ENCODE peak calls at places on chromosomes 11 and 22, in eight cellular contexts. Y, F, B, E, S, W, M and R are unnamed samples.

GRCh38 chr11:1753426-1754305 is 3.3 kb upstream of the IFITM10 start:
- DNase-seq in B (no peak), W (peak), S (no peak), E (no peak), M (no peak), F (no peak), Y (no peak), R (no peak)

GRCh38 chr22:48866906-48867597 is 960.6 kb downstream of the BRD1 start:
- DNase-seq in E (no peak), S (no peak), B (no peak), F (no peak), W (no peak), M (no peak), Y (no peak), R (no peak)

GRCh38 chr11:61533039-61533375 is 24.5 kb downstream of the LRRC10B start:
- DNase-seq in B (no peak), E (no peak), F (no peak), W (no peak), S (no peak), M (no peak), Y (no peak), R (no peak)

GRCh38 chr11:2750601-2751522 is 51.1 kb upstream of the KCNQ1OT1 start:
- DNase-seq in E (peak), M (peak), S (no peak), B (no peak), Y (peak), F (no peak), W (peak), R (no peak)

GRCh38 chr22:24952837-24953293 is 349 bp downstream of the KIAA1671 start:
- DNase-seq in F (peak), B (peak), S (peak), M (peak), E (peak), W (peak), Y (peak), R (peak)

GRCh38 chr11:57248780-57249383 is 11.8 kb upstream of the APLNR start:
- DNase-seq in Y (peak), S (peak), B (peak), E (peak), M (peak), F (peak), W (peak), R (no peak)

GRCh38 chr11:72589802-72590761 is 84.1 kb downstream of the PDE2A start:
- DNase-seq in B (peak), M (peak), S (peak), E (peak), W (peak), F (peak), Y (no peak), R (no peak)

GRCh38 chr11:94762208-94762607 is 5.9 kb upstream of the AMOTL1 start:
- DNase-seq in B (no peak), S (peak), F (no peak), M (no peak), W (no peak), Y (no peak), E (no peak), R (no peak)

GRCh38 chr11:72840780-72841179 is 26.6 kb downstream of the ATG16L2 start:
- DNase-seq in S (peak), Y (peak), M (no peak), B (peak), F (peak), E (peak), W (no peak), R (no peak)

GRCh38 chr22:41290262-41291221 is 4.6 kb upstream of the RANGAP1 start:
- DNase-seq in W (no peak), B (peak), S (peak), Y (peak), F (peak), M (no peak), E (peak), R (no peak)

GRCh38 chr11:78744949-78745348 is 170.3 kb upstream of the NARS2 start:
- DNase-seq in F (no peak), S (no peak), M (no peak), W (no peak), B (no peak), Y (no peak), E (no peak), R (no peak)

GRCh38 chr11:10856689-10857603 is 907 bp downstream of the ZBED5 start:
- DNase-seq in W (no peak), S (peak), Y (peak), E (peak), B (no peak), M (peak), F (peak), R (peak)

GRCh38 chr11:20056109-20057054 is 103.9 kb downstream of the DBX1 start:
- DNase-seq in Y (no peak), M (no peak), S (no peak), W (peak), F (no peak), B (peak), E (no peak), R (no peak)

DNA sequence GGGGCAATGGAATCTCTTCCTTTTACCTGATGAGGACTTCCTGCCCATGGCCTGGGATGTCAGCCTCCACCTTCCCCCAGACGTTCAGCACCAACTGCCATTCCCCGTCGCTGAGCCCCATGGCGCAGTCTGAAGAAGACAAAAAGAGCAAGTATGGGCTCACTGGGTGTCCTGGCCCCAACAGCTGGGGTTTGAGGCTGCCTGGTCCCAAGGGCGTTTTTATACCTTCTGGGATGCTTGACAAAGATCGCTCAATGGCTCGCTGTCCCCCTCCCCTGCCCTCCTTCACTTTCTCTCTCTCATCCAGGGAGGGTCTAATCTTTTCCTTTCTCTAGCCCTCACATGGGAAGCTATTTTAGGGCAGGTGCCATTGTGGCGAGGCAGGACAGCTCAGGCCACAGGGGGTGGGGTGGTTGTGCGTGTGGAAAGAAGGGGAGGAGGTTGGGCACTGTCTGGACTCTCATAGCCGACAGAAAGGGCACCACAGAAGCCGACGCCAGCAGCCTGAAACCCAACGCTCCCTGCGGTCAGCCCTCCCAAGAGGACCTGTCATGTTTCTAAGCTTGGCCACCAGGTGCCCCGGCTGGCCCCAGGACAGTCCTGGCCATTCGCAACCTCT is at the start of gene MB:
- DNase-seq in B (no peak), Y (no peak), W (peak), S (no peak), E (no peak), F (no peak), M (peak), R (no peak)
- H3K4me3 ChIP-seq in B (no peak), Y (no peak), W (no peak), S (no peak), E (no peak), F (no peak), M (peak), R (no peak)

DNA sequence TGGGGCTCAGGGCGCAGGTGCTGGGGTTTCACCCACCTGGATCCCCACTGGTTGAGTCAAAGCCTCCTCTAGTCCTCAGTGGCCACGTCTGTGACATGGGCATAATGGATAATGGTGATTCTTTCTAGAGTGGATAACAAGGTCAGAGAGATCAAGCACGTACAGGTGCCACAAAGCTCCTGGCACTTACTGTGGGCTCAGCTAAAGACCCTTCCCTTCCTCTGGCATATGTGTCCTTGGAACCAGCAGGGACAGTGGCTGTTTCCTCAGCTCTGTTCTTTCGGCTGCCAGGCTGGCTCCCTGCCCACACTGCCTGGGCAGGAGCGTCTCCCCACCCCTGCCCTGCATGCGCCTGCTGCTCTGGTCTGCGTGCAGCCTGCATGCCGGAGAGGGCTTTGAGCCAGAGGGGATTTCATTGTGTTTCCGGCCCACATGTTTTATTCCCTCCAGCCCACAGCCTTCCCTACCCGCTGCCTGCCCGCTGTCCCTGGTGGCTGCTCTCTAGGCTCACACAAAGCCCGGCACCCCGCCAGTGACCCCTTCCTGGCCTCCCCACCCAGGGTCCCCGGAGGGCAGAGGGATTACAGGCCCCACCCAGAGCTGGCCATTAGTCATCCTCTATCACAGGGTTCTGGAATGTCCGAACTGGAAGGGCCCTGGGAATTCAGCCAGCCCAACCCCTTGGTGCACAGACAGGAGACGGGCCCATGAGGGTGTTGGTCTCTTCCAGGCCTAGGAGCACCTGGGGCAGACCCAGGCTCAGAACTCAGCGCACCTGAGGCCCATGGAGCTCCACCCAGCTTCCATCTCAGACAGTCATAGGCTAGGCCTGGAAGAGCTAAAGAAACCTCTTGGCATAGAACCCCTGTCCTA is 55.3 kb upstream of the GCAT start:
- DNase-seq in B (peak), W (peak), E (peak), F (peak), M (peak), Y (peak), S (peak), R (peak)
- H3K4me3 ChIP-seq in B (no peak), W (no peak), E (no peak), F (no peak), M (peak), Y (peak), S (peak), R (no peak)

GRCh38 chr22:40216041-40216756 is 38.5 kb downstream of the TNRC6B start:
- DNase-seq in B (no peak), F (no peak), E (no peak), S (no peak), W (no peak), Y (no peak), M (no peak), R (no peak)
- H3K4me3 ChIP-seq in B (no peak), F (no peak), E (no peak), S (no peak), W (no peak), Y (no peak), M (no peak), R (no peak)

GRCh38 chr22:37218771-37219411 is 6.6 kb upstream of the SSTR3 start:
- DNase-seq in F (no peak), S (no peak), Y (no peak), B (no peak), M (no peak), W (no peak), E (no peak), R (no peak)

GRCh38 chr22:37221424-37222336 is 9.4 kb upstream of the SSTR3 start:
- DNase-seq in F (no peak), M (no peak), B (no peak), W (no peak), S (no peak), Y (no peak), E (no peak), R (no peak)

GRCh38 chr22:37218399-37218770 is 6.1 kb upstream of the SSTR3 start:
- DNase-seq in F (no peak), S (no peak), W (no peak), M (no peak), E (no peak), B (no peak), Y (no peak), R (no peak)

GRCh38 chr22:37220543-37220968 is 8.3 kb upstream of the SSTR3 start:
- DNase-seq in S (no peak), B (no peak), W (no peak), Y (no peak), E (no peak), M (no peak), F (no peak), R (no peak)

DNA sequence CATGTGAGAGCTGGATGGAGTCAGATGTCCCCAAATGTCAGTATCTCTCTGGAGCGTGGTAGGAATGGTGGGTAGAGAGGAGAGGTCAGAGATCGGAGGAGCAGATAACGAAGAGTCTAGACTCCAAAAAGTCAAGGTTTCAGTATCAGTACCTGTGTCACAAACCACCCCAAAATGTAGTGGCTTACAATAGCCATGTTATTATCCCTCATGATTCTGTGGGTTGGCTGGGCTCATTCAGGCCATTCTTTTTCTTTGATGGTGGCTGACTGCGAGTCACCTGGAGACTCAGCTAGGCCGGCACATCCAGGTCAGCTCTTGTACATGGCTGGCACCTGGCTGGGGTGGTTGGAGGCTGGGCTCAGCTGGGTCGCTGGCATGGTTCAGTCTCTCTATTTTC is 7.3 kb upstream of the SSTR3 start:
- DNase-seq in M (no peak), F (no peak), B (no peak), Y (no peak), E (no peak), W (no peak), S (no peak), R (no peak)
- H3K4me3 ChIP-seq in M (no peak), F (no peak), B (no peak), Y (no peak), E (no peak), W (no peak), S (no peak), R (no peak)

GRCh38 chr11:67611704-67612587 is 5.2 kb downstream of the NDUFV1 start:
- DNase-seq in Y (no peak), W (peak), E (no peak), S (no peak), M (no peak), B (no peak), F (no peak), R (no peak)

GRCh38 chr11:67614730-67615454 is 8.2 kb downstream of the NDUFV1 start:
- DNase-seq in Y (no peak), M (no peak), S (no peak), W (no peak), F (no peak), B (no peak), E (no peak), R (no peak)

GRCh38 chr11:67613960-67614715 is 7.4 kb downstream of the NDUFV1 start:
- DNase-seq in S (peak), E (peak), B (peak), W (peak), Y (peak), M (peak), F (peak), R (no peak)

GRCh38 chr11:67612751-67613150 is 6.0 kb downstream of the NDUFV1 start:
- DNase-seq in W (no peak), F (no peak), M (no peak), S (no peak), B (no peak), E (no peak), Y (no peak), R (no peak)

GRCh38 chr11:67613313-67613959 is 6.7 kb downstream of the NDUFV1 start:
- DNase-seq in F (no peak), M (no peak), S (no peak), B (no peak), Y (no peak), W (no peak), E (no peak), R (no peak)
- H3K4me3 ChIP-seq in F (no peak), M (no peak), S (no peak), B (no peak), Y (no peak), W (no peak), E (no peak), R (no peak)